ENCODE peak calls at places on chromosomes 13 and 19, in four cellular contexts. F, X, R and D are unnamed samples.

GRCh38 chr19:51122112-51122981 is 2.4 kb upstream of the SIGLEC9 start:
- DNase-seq in X (peak; percentile 42), F (no peak), R (no peak), D (no peak)

GRCh38 chr19:50896591-50897190 is 14.5 kb downstream of the KLK4 start:
- DNase-seq in F (peak; percentile 95), R (peak; percentile 65), X (no peak), D (peak; percentile 40)

GRCh38 chr13:65011403-65011802 is 2218.7 kb downstream of the PCDH9 start:
- DNase-seq in X (no peak), F (no peak), R (no peak), D (no peak)

GRCh38 chr19:50794778-50795664 is 4.8 kb downstream of the ACP4 start:
- DNase-seq in X (no peak), R (no peak), F (peak; percentile 59), D (peak; percentile 15)

GRCh38 chr13:46355906-46356305 is 31.1 kb downstream of the RUBCNL start:
- DNase-seq in X (no peak), F (no peak), R (no peak), D (no peak)

GRCh38 chr19:6343462-6343861 is 10.1 kb upstream of the ACER1 start:
- DNase-seq in F (no peak), X (no peak), R (no peak), D (no peak)

GRCh38 chr13:75806101-75806500 is 170.0 kb downstream of the LMO7 start:
- DNase-seq in X (peak; percentile 52), F (no peak), R (peak; percentile 28), D (no peak)

GRCh38 chr13:101915333-101915732 is 462.9 kb downstream of the ITGBL1 start:
- DNase-seq in X (no peak), F (no peak), R (no peak), D (no peak)

GRCh38 chr19:31499281-31499680 is 150.0 kb upstream of the TSHZ3 start:
- DNase-seq in R (no peak), F (no peak), X (no peak), D (no peak)

GRCh38 chr13:48892311-48892710 is 83.4 kb upstream of the FNDC3A start:
- DNase-seq in F (peak; percentile 96), X (no peak), R (peak; percentile 92), D (no peak)

GRCh38 chr13:111184685-111185401 is 69.7 kb downstream of the ARHGEF7 start:
- DNase-seq in R (no peak), F (no peak), X (peak; percentile 56), D (no peak)

GRCh38 chr13:79212064-79212619 is 193.9 kb downstream of the RBM26 start:
- DNase-seq in F (no peak), R (no peak), X (no peak), D (no peak)

GRCh38 chr19:50357178-50358100 is 8.0 kb downstream of the NAPSA start:
- DNase-seq in R (peak; percentile 41), X (peak; percentile 76), F (peak; percentile 41), D (no peak)

GRCh38 chr13:42035905-42036521 is 12.4 kb upstream of the DGKH start:
- DNase-seq in R (no peak), F (no peak), X (no peak), D (no peak)

GRCh38 chr13:111853766-111854165 is 213.2 kb upstream of the SOX1 start:
- DNase-seq in R (no peak), F (no peak), X (no peak), D (no peak)

GRCh38 chr19:55088543-55089265 is 13.0 kb downstream of the EPS8L1 start:
- DNase-seq in R (peak; percentile 43), X (peak; percentile 66), F (no peak), D (no peak)

GRCh38 chr19:14006766-14007562 is 844 bp upstream of the RFX1 start:
- DNase-seq in R (no peak), X (no peak), F (no peak), D (no peak)

GRCh38 chr19:54062643-54063042 is 1.1 kb downstream of the VSTM1 start:
- DNase-seq in R (no peak), X (peak; percentile 38), F (no peak), D (no peak)

GRCh38 chr13:79995334-79995733 is 345.6 kb downstream of the SPRY2 start:
- DNase-seq in F (peak; percentile 93), X (no peak), R (peak; percentile 85), D (peak; percentile 19)

GRCh38 chr13:114256547-114256946 is 21.9 kb downstream of the CDC16 start:
- DNase-seq in F (no peak), X (no peak), R (no peak), D (no peak)

GRCh38 chr13:51221108-51221507 is 1.1 kb upstream of the FAM124A start:
- DNase-seq in X (no peak), F (no peak), R (no peak), D (no peak)

GRCh38 chr13:48437381-48437780 is 24.5 kb upstream of the LPAR6 start:
- DNase-seq in X (peak; percentile 78), F (peak; percentile 50), R (peak; percentile 45), D (no peak)

GRCh38 chr13:46913757-46914156 is 16.9 kb upstream of the HTR2A start:
- DNase-seq in R (no peak), F (no peak), X (no peak), D (no peak)

GRCh38 chr13:80116107-80116506 is 224.8 kb downstream of the SPRY2 start:
- DNase-seq in R (peak; percentile 88), F (peak; percentile 41), X (no peak), D (peak; percentile 60)

GRCh38 chr19:16200038-16200775 is 2.5 kb downstream of the AP1M1 start:
- DNase-seq in R (peak; percentile 33), X (no peak), F (no peak), D (no peak)

GRCh38 chr19:7293795-7294570 is at the start of gene INSR:
- DNase-seq in R (peak; percentile 84), X (peak; percentile 92), F (peak; percentile 64), D (peak; percentile 12)

GRCh38 chr13:77896536-77896935 is 22.1 kb downstream of the EDNRB start:
- DNase-seq in F (no peak), X (peak; percentile 35), R (peak; percentile 32), D (no peak)

GRCh38 chr19:8611391-8611883 is 922 bp upstream of the ADAMTS10 start:
- DNase-seq in X (peak; percentile 44), F (no peak), R (no peak), D (no peak)